ENCODE peak calls at places on chromosomes 11 and 22, in eight cellular contexts. N is GM12865, Y is NB4, H is fibroblast of lung, J is astrocyte of the cerebellum, K is left ventricle myocardium inferior, D is PC-9, L is kidney. V is an unnamed sample.

GRCh38 chr11:78841451-78842060 is 266.9 kb upstream of the NARS2 start:
- DNase-seq in N (no peak), Y (no peak), H (no peak), J (no peak), K (no peak), D (no peak), L (no peak), V (no peak)

GRCh38 chr22:50269573-50270301 is 443 bp downstream of the MAPK11 start:
- DNase-seq in N (peak; percentile 67), Y (peak; percentile 73), H (no peak), J (no peak), K (peak; percentile 53), D (no peak), L (no peak), V (no peak)

GRCh38 chr11:118216621-118217526 is 7.9 kb downstream of the JAML start:
- DNase-seq in N (peak; percentile 82), Y (peak; percentile 87), H (no peak), J (no peak), K (no peak), D (no peak), L (no peak), V (no peak)

GRCh38 chr11:64711944-64712306 is 11.1 kb downstream of the NRXN2 start:
- DNase-seq in N (no peak), Y (no peak), H (no peak), J (no peak), K (no peak), D (no peak), L (no peak), V (no peak)

GRCh38 chr11:45846174-45846675 is 1.1 kb upstream of the CRY2 start:
- DNase-seq in N (no peak), Y (no peak), H (no peak), J (no peak), K (no peak), D (no peak), L (no peak), V (no peak)

GRCh38 chr11:30868495-30869130 is 282.5 kb upstream of the MPPED2 start:
- DNase-seq in N (no peak), Y (no peak), H (peak; percentile 0), J (no peak), K (no peak), D (no peak), L (no peak), V (no peak)

GRCh38 chr11:90197377-90197776 is 25.5 kb downstream of the CHORDC1 start:
- DNase-seq in N (no peak), Y (no peak), H (peak; percentile 22), J (no peak), K (no peak), D (no peak), L (no peak), V (no peak)

GRCh38 chr11:61141601-61142028 is 19.6 kb downstream of the VPS37C start:
- DNase-seq in N (peak; percentile 44), Y (no peak), H (no peak), J (no peak), K (no peak), D (no peak), L (peak; percentile 83), V (no peak)

GRCh38 chr11:73493838-73494598 is 103.9 kb downstream of the FAM168A start:
- DNase-seq in N (no peak), Y (no peak), H (peak; percentile 28), J (peak; percentile 74), K (no peak), D (peak; percentile 96), L (no peak), V (peak; percentile 41)

GRCh38 chr11:10633261-10633660 is 60.3 kb downstream of the IRAG1 start:
- DNase-seq in N (no peak), Y (no peak), H (no peak), J (no peak), K (no peak), D (peak; percentile 48), L (no peak), V (no peak)

GRCh38 chr11:11143849-11144248 is 209.2 kb downstream of the CSNK2A3 start:
- DNase-seq in N (no peak), Y (no peak), H (no peak), J (no peak), K (no peak), D (no peak), L (no peak), V (no peak)

GRCh38 chr11:22479133-22479690 is 141.0 kb downstream of the SLC17A6 start:
- DNase-seq in N (no peak), Y (no peak), H (peak; percentile 14), J (peak; percentile 55), K (no peak), D (no peak), L (no peak), V (no peak)

GRCh38 chr11:104852811-104853210 is 45.4 kb downstream of the CASP12 start:
- DNase-seq in N (no peak), Y (no peak), H (no peak), J (no peak), K (no peak), D (no peak), L (no peak), V (no peak)

GRCh38 chr22:26563022-26563421 is 26.9 kb downstream of the TPST2 start:
- DNase-seq in N (peak; percentile 43), Y (no peak), H (no peak), J (no peak), K (no peak), D (no peak), L (no peak), V (no peak)

GRCh38 chr11:131691558-131692041 is 321.2 kb downstream of the NTM start:
- DNase-seq in N (peak; percentile 54), Y (no peak), H (peak; percentile 15), J (no peak), K (no peak), D (no peak), L (peak; percentile 54), V (no peak)

GRCh38 chr11:70348608-70349007 is 49.7 kb upstream of the CTTN start:
- DNase-seq in N (no peak), Y (no peak), H (no peak), J (no peak), K (no peak), D (no peak), L (no peak), V (no peak)

GRCh38 chr22:37121887-37122591 is 12.5 kb upstream of the TMPRSS6 start:
- DNase-seq in N (peak; percentile 89), Y (no peak), H (no peak), J (no peak), K (no peak), D (peak; percentile 72), L (no peak), V (peak; percentile 29)

GRCh38 chr11:122189259-122189658 is 73.2 kb upstream of the BLID start:
- DNase-seq in N (no peak), Y (no peak), H (peak; percentile 95), J (peak; percentile 87), K (no peak), D (peak; percentile 90), L (no peak), V (peak; percentile 73)

GRCh38 chr11:86152006-86152862 is 83.3 kb upstream of the PICALM start:
- DNase-seq in N (no peak), Y (no peak), H (no peak), J (no peak), K (no peak), D (peak; percentile 45), L (no peak), V (peak; percentile 66)

GRCh38 chr11:44104472-44105294 is 9.2 kb downstream of the EXT2 start:
- DNase-seq in N (no peak), Y (peak; percentile 18), H (peak; percentile 23), J (no peak), K (no peak), D (no peak), L (no peak), V (no peak)

GRCh38 chr11:124759268-124760204 is 2.6 kb downstream of the ESAM start:
- DNase-seq in N (no peak), Y (no peak), H (no peak), J (no peak), K (peak; percentile 78), D (no peak), L (peak; percentile 85), V (no peak)
- H3K4me3 ChIP-seq in N (no peak overlapping the region), Y (no peak overlapping the region), H (no peak overlapping the region), J (no peak overlapping the region), K (peak overlapping the region; percentile 82), D (no peak overlapping the region), L (peak overlapping the region; percentile 72), V (peak overlapping the region; percentile 53)

DNA sequence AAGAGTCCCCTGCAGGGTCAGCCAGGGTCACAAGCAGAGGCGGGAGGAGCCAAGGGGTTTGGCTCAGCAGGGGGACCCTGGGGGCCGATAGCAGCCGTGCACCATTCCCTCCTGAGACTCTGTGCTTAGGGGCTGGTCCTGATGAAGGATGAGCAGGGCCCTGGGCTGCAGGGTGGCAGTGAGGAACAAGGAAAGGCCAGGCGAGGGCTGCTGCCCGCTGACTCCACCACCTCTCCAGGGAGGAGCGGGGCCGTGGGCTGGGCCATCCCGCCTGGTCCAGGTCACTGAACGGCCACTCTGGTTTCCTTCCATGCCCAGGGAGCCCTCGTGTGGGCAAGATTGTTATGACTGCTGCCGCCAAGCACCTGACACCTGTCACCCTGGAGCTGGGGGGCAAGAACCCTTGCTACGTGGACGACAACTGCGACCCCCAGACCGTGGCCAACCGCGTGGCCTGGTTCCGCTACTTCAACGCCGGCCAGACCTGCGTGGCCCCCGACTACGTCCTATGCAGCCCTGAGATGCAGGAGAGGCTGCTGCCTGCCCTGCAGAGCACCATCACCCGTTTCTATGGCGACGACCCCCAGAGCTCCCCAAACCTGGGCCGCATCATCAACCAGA is 9.2 kb upstream of the NDUFS8 start:
- DNase-seq in N (no peak), Y (no peak), H (no peak), J (no peak), K (no peak), D (peak; percentile 59), L (peak; percentile 84), V (no peak)
- TF ChIP-seq CTCF in N (peak; percentile 24), Y (no peak), H (peak; percentile 27), J (peak; percentile 34), K (peak; percentile 42), D (peak; percentile 79), L (peak; percentile 50), V (peak; percentile 69)

DNA sequence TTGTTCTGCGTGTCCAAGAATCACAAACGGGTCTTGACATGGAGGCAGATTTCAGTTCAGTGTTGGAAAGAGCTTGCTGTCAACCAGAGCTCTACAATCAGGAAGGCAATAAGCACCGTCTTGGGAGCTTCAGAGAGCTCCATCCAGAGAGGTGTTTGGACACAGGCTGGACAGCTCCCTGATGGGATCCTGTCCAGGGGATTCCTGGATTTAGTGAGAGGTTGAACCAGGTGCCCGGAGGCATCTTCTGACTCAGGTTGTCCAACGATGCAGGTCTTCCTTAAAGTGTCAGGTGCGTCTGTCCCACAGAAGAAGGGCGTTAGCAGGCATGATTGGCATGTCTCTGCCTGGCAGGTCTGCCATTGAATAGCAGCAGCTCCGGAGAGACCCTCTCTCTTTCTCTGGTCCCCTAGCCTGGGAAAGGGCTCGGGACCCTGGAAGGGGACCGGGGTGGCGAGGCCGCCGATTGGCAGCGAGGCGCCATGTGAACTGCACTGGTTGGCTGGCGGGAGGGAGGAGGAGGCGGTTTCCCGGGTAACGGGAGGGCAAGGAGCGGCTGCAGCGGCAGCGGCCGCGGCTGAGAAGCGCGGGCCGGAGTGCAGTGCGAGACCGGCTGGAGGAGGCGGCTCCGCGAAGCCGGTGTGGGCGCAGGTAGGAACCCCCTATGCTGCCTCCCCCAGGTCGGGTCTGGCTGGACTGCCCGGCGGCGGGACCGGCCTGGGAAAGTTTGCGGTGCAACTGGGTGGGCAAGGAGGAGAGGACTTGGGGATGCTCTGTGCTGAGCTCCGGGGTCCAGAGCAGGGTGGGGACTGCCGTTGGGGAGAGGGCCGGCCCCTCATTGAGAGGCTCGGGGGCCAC is 104.1 kb upstream of the E2F8 start:
- DNase-seq in N (peak; percentile 54), Y (no peak), H (peak; percentile 33), J (peak; percentile 19), K (peak; percentile 42), D (peak; percentile 79), L (peak; percentile 86), V (no peak)
- H3K4me3 ChIP-seq in N (peak overlapping the region; percentile 41), Y (no peak overlapping the region), H (peak overlapping the region; percentile 15), J (peak overlapping the region; percentile 29), K (peak overlapping the region; percentile 63), D (no peak overlapping the region), L (peak overlapping the region; percentile 62), V (no peak overlapping the region)

GRCh38 chr11:87281496-87281895 is 243.8 kb downstream of the TMEM135 start:
- DNase-seq in N (no peak), Y (peak; percentile 36), H (peak; percentile 94), J (peak; percentile 35), K (no peak), D (peak; percentile 43), L (no peak), V (no peak)
- TF ChIP-seq CTCF in N (no peak), Y (no peak), H (peak; percentile 35), J (peak; percentile 13), K (peak; percentile 53), D (no peak), L (peak; percentile 6), V (peak; percentile 21)